ENCODE peak calls at places on chromosomes 12 and 14, in five cellular contexts. W is stomach, F is neural crest cell, Q is AG10803, T is AG09319. H is an unnamed sample.

GRCh38 chr14:63192085-63192484 is 12.2 kb upstream of the RHOJ start:
- DNase-seq in W (no peak), F (no peak), Q (no peak), T (no peak), H (no peak)

GRCh38 chr12:64808110-64808509 is 16.3 kb upstream of the TBC1D30 start:
- DNase-seq in W (no peak), F (no peak), Q (no peak), T (no peak), H (no peak)

GRCh38 chr12:96197503-96198272 is 3.5 kb downstream of the ELK3 start:
- DNase-seq in W (no peak), F (no peak), Q (peak), T (no peak), H (no peak)

GRCh38 chr14:34833545-34834523 is 41.3 kb downstream of the BAZ1A start:
- DNase-seq in W (no peak), F (no peak), Q (no peak), T (no peak), H (no peak)

GRCh38 chr12:12909228-12909994 is 18.0 kb downstream of the GPRC5A start:
- DNase-seq in W (no peak), F (no peak), Q (no peak), T (no peak), H (no peak)

GRCh38 chr14:104171948-104172347 is 33.6 kb downstream of the KIF26A start:
- DNase-seq in W (peak), F (no peak), Q (no peak), T (no peak), H (no peak)

GRCh38 chr14:92794547-92794941 is 439 bp downstream of the GOLGA5 start:
- DNase-seq in W (no peak), F (no peak), Q (peak), T (no peak), H (no peak)

GRCh38 chr12:86711716-86712115 is 455.5 kb upstream of the MGAT4C start:
- DNase-seq in W (no peak), F (no peak), Q (no peak), T (no peak), H (no peak)

GRCh38 chr14:48331421-48331820 is 656.0 kb upstream of the MDGA2 start:
- DNase-seq in W (no peak), F (no peak), Q (no peak), T (no peak), H (no peak)

GRCh38 chr12:30152705-30153104 is 369.0 kb upstream of the TMTC1 start:
- DNase-seq in W (no peak), F (no peak), Q (no peak), T (no peak), H (no peak)

GRCh38 chr12:56529656-56530055 is 8.0 kb downstream of the RBMS2 start:
- DNase-seq in W (no peak), F (no peak), Q (peak), T (no peak), H (no peak)

GRCh38 chr12:93612719-93613228 is 40.3 kb downstream of the SOCS2 start:
- DNase-seq in W (no peak), F (no peak), Q (no peak), T (no peak), H (no peak)

GRCh38 chr14:100408350-100409015 is 85.3 kb downstream of the SLC25A47 start:
- DNase-seq in W (no peak), F (no peak), Q (no peak), T (no peak), H (no peak)

GRCh38 chr14:25233613-25234012 is 183.7 kb upstream of the STXBP6 start:
- DNase-seq in W (no peak), F (no peak), Q (no peak), T (no peak), H (no peak)

GRCh38 chr14:25239170-25239569 is 189.2 kb upstream of the STXBP6 start:
- DNase-seq in W (no peak), F (no peak), Q (no peak), T (no peak), H (no peak)

DNA sequence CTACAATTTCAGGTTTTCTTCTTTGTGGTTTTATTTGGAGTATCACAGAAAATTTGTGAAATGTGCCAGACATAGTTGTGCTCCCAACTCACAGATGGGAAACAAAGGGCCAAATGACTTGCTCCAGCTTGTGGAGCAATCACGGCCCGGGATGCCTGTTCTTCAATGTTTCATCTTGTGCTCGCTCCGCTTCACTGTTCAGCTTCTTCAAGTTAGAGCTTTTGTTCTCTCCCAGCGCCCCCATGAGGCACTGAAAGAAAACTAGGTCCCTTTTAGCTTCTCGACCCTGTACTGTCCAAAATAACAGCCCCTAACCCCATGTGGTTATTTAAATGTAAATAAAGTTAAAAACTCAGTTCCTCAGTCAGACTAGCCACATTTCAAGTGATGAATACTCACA is 187.9 kb upstream of the STXBP6 start:
- DNase-seq in W (no peak), F (no peak), Q (no peak), T (no peak), H (no peak)
- TF ChIP-seq CTCF in W (no peak), F (peak), Q (no peak), T (no peak), H (no peak)

GRCh38 chr12:49615725-49616124 is 7.6 kb upstream of the PRPF40B start:
- DNase-seq in W (no peak), F (no peak), Q (peak), T (no peak), H (no peak)

GRCh38 chr12:49609059-49609874 is 3.8 kb upstream of the FAM186B start:
- DNase-seq in W (no peak), F (no peak), Q (no peak), T (no peak), H (no peak)

GRCh38 chr12:49612210-49612609 is 6.8 kb upstream of the FAM186B start:
- DNase-seq in W (no peak), F (no peak), Q (no peak), T (no peak), H (no peak)

GRCh38 chr12:49609875-49610154 is 4.4 kb upstream of the FAM186B start:
- DNase-seq in W (no peak), F (no peak), Q (no peak), T (no peak), H (no peak)
- TF ChIP-seq CTCF in W (no peak), F (no peak), Q (no peak), T (no peak), H (no peak)

GRCh38 chr12:21773263-21773741 is 1.2 kb downstream of the KCNJ8 start:
- DNase-seq in W (no peak), F (peak), Q (peak), T (no peak), H (no peak)
- TF ChIP-seq CTCF in W (peak), F (peak), Q (peak), T (peak), H (no peak)

DNA sequence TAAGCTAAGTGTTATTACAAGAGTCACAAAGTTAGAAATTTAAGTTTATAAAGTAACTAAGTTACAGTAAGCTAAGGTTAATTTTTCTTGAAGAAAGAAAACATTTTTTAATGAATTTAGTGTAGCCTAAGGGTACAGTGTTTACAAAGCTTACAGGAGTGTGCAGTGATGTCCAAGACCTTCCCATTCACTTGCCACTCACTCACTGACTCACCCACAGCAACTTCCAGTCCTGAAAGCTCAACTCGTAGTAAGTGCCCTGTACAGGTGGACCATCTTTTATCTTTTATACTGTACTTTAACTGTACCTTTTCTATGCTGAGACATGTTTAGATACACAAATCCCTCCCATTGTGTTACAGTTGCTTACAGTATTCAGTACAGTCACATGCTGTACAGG is 60.9 kb upstream of the TMEM263 start:
- DNase-seq in W (no peak), F (no peak), Q (no peak), T (no peak), H (no peak)
- TF ChIP-seq CTCF in W (no peak), F (no peak), Q (no peak), T (no peak), H (no peak)